ENCODE peak calls at places on chromosomes 16 and 17, in five cellular contexts. S, L, K, B and Z are unnamed samples. For H3K9me3, the result is how much of the 10 kb centered on the place peaks cover.

GRCh38 chr16:472199-472504 is 46.7 kb downstream of the RAB11FIP3 start:
- DNase-seq in S (no peak), L (no peak), K (no peak), B (no peak), Z (no peak)

GRCh38 chr16:67395458-67396158 is 2.3 kb upstream of the TPPP3 start:
- DNase-seq in S (peak), L (no peak), K (no peak), B (no peak), Z (no peak)

GRCh38 chr17:5219536-5219935 is 15.1 kb downstream of the SCIMP start:
- DNase-seq in S (no peak), L (no peak), K (no peak), B (no peak), Z (no peak)

GRCh38 chr16:66927918-66928649 is 2.7 kb upstream of the RRAD start:
- DNase-seq in S (peak), L (no peak), K (no peak), B (no peak), Z (no peak)

GRCh38 chr16:4624827-4625616 is 396 bp downstream of the MGRN1 start:
- DNase-seq in S (peak), L (peak), K (peak), B (peak), Z (peak)

GRCh38 chr16:4755687-4756086 is 11.3 kb downstream of the ZNF500 start:
- DNase-seq in S (no peak), L (no peak), K (no peak), B (no peak), Z (no peak)

GRCh38 chr16:4684763-4685162 is 8.6 kb upstream of the NUDT16L1 start:
- DNase-seq in S (no peak), L (no peak), K (no peak), B (no peak), Z (no peak)

GRCh38 chr16:54281535-54282201 is 4.9 kb downstream of the IRX3 start:
- DNase-seq in S (no peak), L (no peak), K (no peak), B (no peak), Z (no peak)

GRCh38 chr16:2830355-2830695 is 222 bp downstream of the ZG16B start:
- DNase-seq in S (no peak), L (no peak), K (no peak), B (no peak), Z (no peak)

GRCh38 chr17:37797206-37797605 is 52.3 kb upstream of the HNF1B start:
- DNase-seq in S (peak), L (no peak), K (no peak), B (no peak), Z (no peak)

GRCh38 chr17:57622886-57623433 is 122.1 kb downstream of the CCDC182 start:
- DNase-seq in S (peak), L (peak), K (no peak), B (no peak), Z (no peak)

GRCh38 chr17:79454826-79455225 is 156.0 kb downstream of the RBFOX3 start:
- DNase-seq in S (no peak), L (no peak), K (no peak), B (no peak), Z (no peak)

GRCh38 chr16:80996688-80997138 is 10.0 kb downstream of the CMC2 start:
- DNase-seq in S (no peak), L (peak), K (no peak), B (no peak), Z (no peak)

GRCh38 chr16:1499756-1500464 is 6.8 kb downstream of the TELO2 start:
- DNase-seq in S (no peak), L (no peak), K (no peak), B (no peak), Z (no peak)

GRCh38 chr16:5678371-5678770 is 580.8 kb upstream of the EEF2KMT start:
- DNase-seq in S (no peak), L (no peak), K (no peak), B (no peak), Z (no peak)

GRCh38 chr16:57752581-57753447 is 17.2 kb downstream of the KATNB1 start:
- DNase-seq in S (no peak), L (no peak), K (no peak), B (no peak), Z (no peak)

GRCh38 chr17:28896884-28897768 is at the start of gene FLOT2:
- DNase-seq in S (peak), L (peak), K (peak), B (no peak), Z (peak)

GRCh38 chr17:59361386-59361785 is 29.9 kb downstream of the YPEL2 start:
- DNase-seq in S (peak), L (peak), K (no peak), B (no peak), Z (no peak)

GRCh38 chr17:34852614-34853013 is 108.6 kb downstream of the CCT6B start:
- DNase-seq in S (no peak), L (no peak), K (no peak), B (no peak), Z (no peak)

GRCh38 chr16:68577352-68577853 is 38.3 kb downstream of the ZFP90 start:
- DNase-seq in S (no peak), L (no peak), K (no peak), B (no peak), Z (no peak)

GRCh38 chr16:68574479-68574878 is 35.4 kb downstream of the ZFP90 start:
- DNase-seq in S (no peak), L (no peak), K (no peak), B (no peak), Z (no peak)

DNA sequence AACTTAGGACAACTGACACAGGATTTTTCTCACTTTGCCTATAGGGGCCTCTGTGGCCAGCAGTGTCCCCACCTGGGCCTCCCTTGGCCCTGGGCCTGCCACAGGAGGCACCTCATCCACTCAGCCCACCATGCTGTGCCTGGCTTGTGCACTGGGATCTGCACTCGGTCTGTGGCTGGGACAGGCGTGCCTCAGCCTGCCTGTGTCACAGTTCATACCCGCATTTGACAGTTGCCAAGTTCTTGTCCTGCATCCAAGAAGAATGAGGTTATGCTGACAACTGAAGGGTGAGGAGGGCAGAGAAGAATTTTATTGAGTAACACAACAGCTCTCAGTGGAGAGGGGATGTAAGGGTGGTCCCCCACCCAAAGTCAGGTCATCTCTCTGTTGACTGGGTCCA is 36.0 kb downstream of the ZFP90 start:
- DNase-seq in S (no peak), L (no peak), K (no peak), B (no peak), Z (no peak)
- H3K9me3 ChIP-seq in S (half or more), L (under half), K (under half), B (half or more), Z (under half)

DNA sequence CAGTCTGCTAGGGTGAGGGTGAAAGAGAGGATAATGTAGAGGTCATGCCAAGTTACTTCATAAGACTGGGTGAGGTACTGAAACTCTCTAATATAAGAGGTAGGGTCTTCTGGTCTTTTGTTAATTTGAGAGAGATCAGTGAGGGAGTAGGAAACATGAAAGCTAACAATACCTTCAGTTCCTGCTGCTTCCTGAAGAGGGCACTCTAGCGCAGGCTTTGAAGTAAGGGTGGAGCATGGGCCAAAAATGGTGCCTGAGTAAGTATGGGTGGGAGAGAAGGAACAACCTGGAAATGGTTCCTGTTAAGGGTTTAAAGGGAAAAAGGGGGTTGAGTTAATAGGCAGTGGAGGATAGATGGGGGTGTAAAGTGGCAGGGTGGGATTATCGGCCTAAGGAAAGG is 2449.5 kb downstream of the TP53TG3F start:
- DNase-seq in S (no peak), L (no peak), K (no peak), B (no peak), Z (no peak)
- H3K9me3 ChIP-seq in S (under half), L (under half), K (under half), B (half or more), Z (under half)

GRCh38 chr17:22692801-22693171 is 1000.5 kb downstream of the KCNJ18 start:
- DNase-seq in S (no peak), L (no peak), K (no peak), B (no peak), Z (no peak)

GRCh38 chr17:22694362-22695227 is 1002.3 kb downstream of the KCNJ18 start:
- DNase-seq in S (no peak), L (no peak), K (no peak), B (no peak), Z (no peak)

GRCh38 chr17:22692066-22692800 is 999.9 kb downstream of the KCNJ18 start:
- DNase-seq in S (no peak), L (no peak), K (no peak), B (no peak), Z (no peak)

DNA sequence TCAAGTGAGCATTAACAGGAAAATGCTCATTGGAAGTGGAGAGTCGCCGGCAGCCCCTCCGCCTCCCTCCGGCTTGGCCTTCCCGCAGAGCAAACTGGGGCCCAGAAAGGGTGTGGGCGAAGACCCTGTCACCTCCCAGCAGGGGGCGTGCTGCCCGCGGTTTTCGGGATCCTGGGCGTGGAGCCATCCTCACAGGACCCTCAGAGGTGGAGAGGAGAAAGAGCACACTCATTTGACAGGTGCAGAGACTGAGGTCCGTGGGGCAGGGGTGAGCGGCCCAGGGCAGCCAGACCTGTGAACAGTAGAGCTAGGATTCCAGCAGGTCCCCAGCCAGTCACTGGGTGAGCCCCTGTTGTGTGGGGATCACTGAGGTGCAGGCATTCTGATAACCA is 1002.9 kb downstream of the KCNJ18 start:
- DNase-seq in S (no peak), L (no peak), K (no peak), B (no peak), Z (no peak)
- H3K9me3 ChIP-seq in S (under half), L (under half), K (under half), B (under half), Z (under half)

GRCh38 chr17:82949984-82950383 is 110.2 kb upstream of the ZNF750 start:
- DNase-seq in S (no peak), L (no peak), K (no peak), B (no peak), Z (no peak)
- H3K9me3 ChIP-seq in S (half or more), L (under half), K (under half), B (under half), Z (under half)

GRCh38 chr16:59988591-59988990 is 1254.5 kb upstream of the GOT2 start:
- DNase-seq in S (no peak), L (no peak), K (no peak), B (no peak), Z (no peak)
- H3K9me3 ChIP-seq in S (under half), L (under half), K (under half), B (under half), Z (under half)